ENCODE peak calls at places on chromosomes 16 and 17, in seven cellular contexts. F is Panc1, P is esophagus muscularis mucosa, Q is stomach, O is suprapubic skin, R is prostate gland, J is spleen. S is an unnamed sample.

GRCh38 chr16:11175106-11175795 is 80.8 kb downstream of the SOCS1 start:
- DNase-seq in O (no peak), P (no peak), Q (no peak), F (no peak), R (no peak), J (no peak), S (no peak)

GRCh38 chr17:50026901-50027638 is 28.8 kb upstream of the ITGA3 start:
- DNase-seq in P (peak; percentile 97), O (peak; percentile 87), R (peak; percentile 81), F (no peak), J (peak; percentile 90), Q (peak; percentile 90), S (peak; percentile 90)

GRCh38 chr16:64742560-64742959 is 379.3 kb downstream of the CDH11 start:
- DNase-seq in J (no peak), F (no peak), R (no peak), O (no peak), P (no peak), Q (no peak), S (no peak)

GRCh38 chr17:74351552-74352210 is 10.0 kb downstream of the BTBD17 start:
- DNase-seq in J (no peak), Q (no peak), R (no peak), P (no peak), F (no peak), O (no peak), S (no peak)

GRCh38 chr17:44587339-44587738 is 30.1 kb downstream of the FZD2 start:
- DNase-seq in Q (peak; percentile 51), F (no peak), J (no peak), O (no peak), R (no peak), P (no peak), S (no peak)

GRCh38 chr17:42340691-42341127 is 47.5 kb downstream of the STAT3 start:
- DNase-seq in P (no peak), O (no peak), J (no peak), R (no peak), F (no peak), Q (no peak), S (peak; percentile 13)

GRCh38 chr17:80261159-80261894 is 675 bp downstream of the RNF213 start:
- DNase-seq in J (peak; percentile 94), F (no peak), O (no peak), R (peak; percentile 61), P (peak; percentile 94), Q (peak; percentile 49), S (peak; percentile 78)

GRCh38 chr17:78774956-78775571 is 7.0 kb downstream of the CYTH1 start:
- DNase-seq in J (peak; percentile 89), P (no peak), F (no peak), R (no peak), Q (no peak), O (peak; percentile 52), S (peak; percentile 51)

GRCh38 chr17:54891176-54891821 is 9.4 kb upstream of the TOM1L1 start:
- DNase-seq in O (no peak), P (no peak), Q (no peak), R (peak; percentile 19), F (no peak), J (no peak), S (no peak)

GRCh38 chr16:56869513-56870270 is 4.7 kb downstream of the SLC12A3 start:
- DNase-seq in Q (no peak), J (no peak), P (no peak), F (no peak), R (no peak), O (no peak), S (no peak)

GRCh38 chr17:50183439-50184001 is 17.7 kb downstream of the SGCA start:
- DNase-seq in J (no peak), R (no peak), O (no peak), Q (no peak), F (no peak), P (no peak), S (no peak)

GRCh38 chr17:16255481-16255901 is 38.5 kb downstream of the PIGL start:
- DNase-seq in O (no peak), P (no peak), Q (peak; percentile 89), R (peak; percentile 23), F (no peak), J (no peak), S (peak; percentile 74)

GRCh38 chr16:3564130-3564888 is 12.9 kb downstream of the NLRC3 start:
- DNase-seq in F (no peak), J (peak; percentile 73), Q (no peak), R (no peak), P (no peak), O (no peak), S (no peak)

GRCh38 chr16:81567987-81568748 is 123.6 kb downstream of the CMIP start:
- DNase-seq in Q (peak; percentile 58), J (no peak), O (no peak), R (peak; percentile 47), P (no peak), F (no peak), S (no peak)

GRCh38 chr16:87295259-87295658 is 21.9 kb downstream of the C16orf95 start:
- DNase-seq in P (no peak), F (no peak), R (no peak), O (no peak), J (no peak), Q (no peak), S (no peak)

GRCh38 chr16:84190731-84191388 is at the start of gene ADAD2:
- DNase-seq in J (no peak), F (no peak), P (no peak), R (no peak), O (no peak), Q (no peak), S (no peak)

GRCh38 chr16:64416232-64417010 is 705.4 kb downstream of the CDH11 start:
- DNase-seq in F (no peak), Q (no peak), P (no peak), O (no peak), R (no peak), J (no peak), S (no peak)

GRCh38 chr17:47905221-47905733 is 9.2 kb downstream of the SP2 start:
- DNase-seq in F (no peak), R (peak; percentile 74), J (no peak), O (no peak), P (no peak), Q (peak; percentile 63), S (peak; percentile 91)

GRCh38 chr17:7560172-7561027 is 1.3 kb upstream of the SENP3 start:
- DNase-seq in O (peak; percentile 82), J (no peak), Q (peak; percentile 81), P (no peak), F (no peak), R (peak; percentile 48), S (peak; percentile 86)

GRCh38 chr17:9037741-9038140 is 16.4 kb downstream of the NTN1 start:
- DNase-seq in F (no peak), Q (no peak), R (no peak), O (no peak), P (no peak), J (no peak), S (no peak)

GRCh38 chr16:19179890-19180490 is 11.9 kb downstream of the SYT17 start:
- DNase-seq in F (peak; percentile 39), R (peak; percentile 69), O (peak; percentile 78), J (peak; percentile 83), P (no peak), Q (peak; percentile 72), S (peak; percentile 75)

GRCh38 chr17:42240201-42240600 is 36.0 kb downstream of the STAT5B start:
- DNase-seq in R (no peak), F (no peak), O (no peak), Q (no peak), P (no peak), J (no peak), S (no peak)

GRCh38 chr16:50202926-50203624 is 50.0 kb downstream of the TENT4B start:
- DNase-seq in O (no peak), P (no peak), J (no peak), F (peak; percentile 13), R (no peak), Q (no peak), S (no peak)

GRCh38 chr17:21394265-21394664 is 18.1 kb downstream of the KCNJ12 start:
- DNase-seq in Q (no peak), R (no peak), F (peak; percentile 55), O (no peak), P (no peak), J (no peak), S (no peak)
- H3K27ac ChIP-seq in Q (no peak overlapping the region), R (no peak overlapping the region), F (no peak overlapping the region), O (no peak overlapping the region), P (no peak overlapping the region), J (no peak overlapping the region), S (no peak overlapping the region)

GRCh38 chr16:15788846-15789239 is 68.0 kb downstream of the MYH11 start:
- DNase-seq in Q (no peak), F (no peak), R (no peak), J (peak; percentile 5), O (no peak), P (no peak), S (no peak)

GRCh38 chr16:15792563-15792971 is 64.3 kb downstream of the MYH11 start:
- DNase-seq in R (no peak), P (no peak), O (no peak), Q (no peak), F (no peak), J (peak; percentile 6), S (peak; percentile 73)

GRCh38 chr16:15786501-15786900 is 70.3 kb downstream of the MYH11 start:
- DNase-seq in O (no peak), Q (no peak), R (no peak), P (no peak), F (no peak), J (no peak), S (no peak)

GRCh38 chr16:15785386-15786059 is 71.3 kb downstream of the MYH11 start:
- DNase-seq in J (no peak), F (no peak), R (no peak), P (no peak), O (no peak), Q (no peak), S (no peak)

DNA sequence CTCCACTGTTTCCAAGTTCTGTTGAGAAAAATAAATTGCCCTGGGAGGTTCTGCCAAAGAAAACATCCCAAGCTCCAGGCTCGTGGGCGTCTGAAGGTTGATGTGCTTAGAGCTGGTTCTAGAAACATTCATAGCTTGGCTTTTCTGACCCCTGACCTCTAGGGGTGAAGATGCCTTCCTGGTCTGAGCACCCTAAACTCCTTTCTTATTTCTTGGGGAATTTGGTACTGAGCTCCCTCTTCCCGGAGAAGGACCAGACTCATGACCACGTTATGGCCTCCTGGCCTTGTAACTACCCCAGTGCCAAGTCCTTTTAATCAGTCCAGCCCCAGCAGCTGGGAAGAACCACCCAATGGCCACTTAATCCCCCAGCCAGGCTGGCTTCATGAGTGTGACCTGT is 66.4 kb downstream of the MYH11 start:
- DNase-seq in P (no peak), O (no peak), J (peak; percentile 1), Q (no peak), R (no peak), F (no peak), S (no peak)
- TF ChIP-seq POLR2AphosphoS5 in P (peak; percentile 27), O (no peak), J (no peak), Q (no peak), R (no peak), F (no peak), S (no peak)

DNA sequence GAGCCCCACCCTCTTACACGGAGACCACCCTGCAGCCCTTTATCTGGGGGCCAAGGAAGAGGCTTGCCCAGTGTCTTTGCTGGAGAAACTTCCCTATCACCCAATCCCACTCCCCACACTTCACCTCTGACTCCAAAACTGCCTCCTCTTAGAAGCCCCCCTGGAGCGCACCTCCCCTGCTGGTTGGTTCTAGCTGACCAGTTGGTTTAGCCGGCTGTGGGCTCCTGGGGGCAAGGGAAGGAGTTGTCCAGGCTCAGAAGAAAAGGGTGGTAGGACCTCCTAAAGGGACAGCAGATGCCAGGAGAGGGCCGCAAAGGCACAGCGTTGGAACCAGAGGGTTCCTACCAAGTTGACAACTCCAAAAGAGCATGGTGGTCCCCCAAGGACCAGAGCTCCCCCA is 2.0 kb downstream of the BCAR1 start:
- DNase-seq in F (no peak), O (no peak), R (no peak), P (no peak), Q (no peak), J (no peak), S (no peak)
- H3K4me3 ChIP-seq in F (peak overlapping the region; percentile 78), O (peak overlapping the region; percentile 82), R (peak overlapping the region; percentile 81), P (no peak overlapping the region), Q (peak overlapping the region; percentile 55), J (peak overlapping the region; percentile 60), S (no peak overlapping the region)

GRCh38 chr17:1070411-1070810 is 73.5 kb downstream of the TIMM22 start:
- DNase-seq in R (no peak), Q (no peak), O (no peak), P (no peak), J (no peak), F (no peak), S (no peak)
- H3K27ac ChIP-seq in R (no peak overlapping the region), Q (no peak overlapping the region), O (no peak overlapping the region), P (no peak overlapping the region), J (no peak overlapping the region), F (no peak overlapping the region), S (no peak overlapping the region)

S was measured in sigmoid colon.